ENCODE peak calls at places on chromosomes 11 and 22, in six cellular contexts. J, N, G, S, R and B are unnamed samples.

GRCh38 chr11:108781921-108782320 is 117.1 kb downstream of the DDX10 start:
- DNase-seq in J (no peak), N (no peak), G (no peak), S (no peak), R (no peak), B (no peak)

GRCh38 chr11:35138949-35139881 is at the start of gene CD44:
- DNase-seq in J (peak), N (peak), G (no peak), S (peak), R (no peak), B (peak)

GRCh38 chr22:37525073-37525745 is 6.0 kb upstream of the CARD10 start:
- DNase-seq in J (no peak), N (no peak), G (no peak), S (no peak), R (no peak), B (no peak)

GRCh38 chr11:17753153-17753552 is 18.6 kb downstream of the KCNC1 start:
- DNase-seq in J (no peak), N (no peak), G (no peak), S (no peak), R (no peak), B (no peak)

GRCh38 chr11:31366795-31367194 is 2.7 kb downstream of the DCDC1 start:
- DNase-seq in J (no peak), N (no peak), G (no peak), S (no peak), R (no peak), B (no peak)

GRCh38 chr22:45503816-45504702 is 1.4 kb downstream of the FBLN1 start:
- DNase-seq in J (peak), N (no peak), G (no peak), S (no peak), R (no peak), B (no peak)

GRCh38 chr11:130179396-130180306 is 20.1 kb downstream of the ST14 start:
- DNase-seq in J (no peak), N (no peak), G (no peak), S (no peak), R (no peak), B (no peak)

GRCh38 chr11:43547411-43547718 is 133.2 kb upstream of the HSD17B12 start:
- DNase-seq in J (peak), N (no peak), G (no peak), S (no peak), R (no peak), B (no peak)

GRCh38 chr11:95093548-95093947 is 3.9 kb downstream of the ENDOD1 start:
- DNase-seq in J (no peak), N (no peak), G (no peak), S (no peak), R (no peak), B (no peak)

GRCh38 chr11:6703247-6704063 is 20.3 kb upstream of the MRPL17 start:
- DNase-seq in J (no peak), N (no peak), G (peak), S (peak), R (no peak), B (no peak)

GRCh38 chr11:120308081-120308480 is 17.0 kb upstream of the TLCD5 start:
- DNase-seq in J (no peak), N (no peak), G (no peak), S (no peak), R (no peak), B (no peak)

GRCh38 chr11:8338138-8338537 is 74.5 kb upstream of the LMO1 start:
- DNase-seq in J (peak), N (peak), G (peak), S (peak), R (no peak), B (peak)

GRCh38 chr11:15780354-15780753 is 576.0 kb downstream of the SOX6 start:
- DNase-seq in J (no peak), N (no peak), G (no peak), S (no peak), R (no peak), B (no peak)

GRCh38 chr22:38298312-38299000 is 18.8 kb downstream of the CSNK1E start:
- DNase-seq in J (no peak), N (no peak), G (no peak), S (no peak), R (no peak), B (peak)

GRCh38 chr11:94895451-94895850 is 77.9 kb downstream of the CWC15 start:
- DNase-seq in J (no peak), N (no peak), G (no peak), S (no peak), R (no peak), B (no peak)

GRCh38 chr11:110345756-110346155 is 49.3 kb upstream of the RDX start:
- DNase-seq in J (no peak), N (no peak), G (peak), S (no peak), R (peak), B (no peak)

GRCh38 chr11:72720806-72721205 is 31.4 kb downstream of the ARAP1 start:
- DNase-seq in J (no peak), N (no peak), G (no peak), S (no peak), R (no peak), B (no peak)

GRCh38 chr22:41240377-41241132 is at the start of gene CHADL:
- DNase-seq in J (no peak), N (no peak), G (peak), S (no peak), R (no peak), B (no peak)

DNA sequence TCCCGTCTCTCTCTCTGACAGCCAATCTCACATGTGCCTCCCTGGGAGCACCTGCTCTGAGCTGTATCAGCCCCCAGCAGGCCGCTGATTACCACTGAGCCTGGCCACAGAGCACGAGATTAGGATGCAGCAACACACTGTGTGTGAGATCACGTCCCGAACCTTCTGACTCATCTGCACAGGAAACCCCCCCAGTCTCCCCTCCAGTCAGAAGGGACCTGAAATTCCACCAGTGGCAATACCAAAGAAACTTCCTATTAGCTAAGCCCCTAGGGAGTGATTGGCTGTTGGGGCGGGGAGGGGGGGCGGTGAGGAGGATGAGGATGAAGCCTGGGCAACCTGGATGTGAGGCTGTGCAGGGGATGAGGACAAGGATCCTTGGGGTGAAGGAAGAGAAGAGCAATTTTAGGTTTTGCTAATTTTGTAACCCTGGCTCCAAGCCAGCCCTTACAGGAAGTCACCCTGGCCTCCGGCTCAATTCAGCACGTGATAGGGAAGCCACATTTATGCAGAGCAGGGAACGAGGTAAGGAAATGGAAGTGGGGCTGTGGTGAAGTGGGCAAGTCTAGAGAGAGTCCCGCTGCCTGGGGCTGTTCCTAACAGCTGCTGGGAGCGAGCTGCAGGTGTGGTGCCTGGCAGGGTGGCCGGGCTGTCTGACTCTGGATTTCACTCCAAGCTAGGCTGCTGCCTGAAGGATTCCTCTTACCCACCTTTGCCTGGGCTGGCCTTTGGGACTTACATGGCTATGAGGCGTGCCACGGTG is 1.9 kb downstream of the SLC43A3 start:
- DNase-seq in J (no peak), N (peak), G (peak), S (peak), R (peak), B (peak)
- TF ChIP-seq POLR2AphosphoS5 in J (no peak), N (peak), G (no peak), S (peak), R (peak), B (no peak)

GRCh38 chr11:33946930-33947329 is 55.1 kb upstream of the LMO2 start:
- DNase-seq in J (no peak), N (no peak), G (no peak), S (no peak), R (no peak), B (no peak)
- TF ChIP-seq POLR2A in J (no peak), N (no peak), G (no peak), S (no peak), R (no peak), B (no peak)

GRCh38 chr11:128359515-128359914 is 227.8 kb downstream of the ETS1 start:
- DNase-seq in J (no peak), N (no peak), G (no peak), S (no peak), R (no peak), B (no peak)

GRCh38 chr11:128356992-128357391 is 230.4 kb downstream of the ETS1 start:
- DNase-seq in J (no peak), N (no peak), G (no peak), S (no peak), R (no peak), B (no peak)

GRCh38 chr11:128365044-128365443 is 222.3 kb downstream of the ETS1 start:
- DNase-seq in J (no peak), N (no peak), G (peak), S (peak), R (no peak), B (no peak)

GRCh38 chr11:128355558-128355957 is 231.8 kb downstream of the ETS1 start:
- DNase-seq in J (no peak), N (no peak), G (no peak), S (no peak), R (no peak), B (no peak)

GRCh38 chr11:128361451-128362020 is 225.8 kb downstream of the ETS1 start:
- DNase-seq in J (no peak), N (no peak), G (no peak), S (no peak), R (no peak), B (no peak)
- TF ChIP-seq TAF1 in J (no peak), N (no peak), G (no peak), S (no peak), R (no peak), B (no peak)

DNA sequence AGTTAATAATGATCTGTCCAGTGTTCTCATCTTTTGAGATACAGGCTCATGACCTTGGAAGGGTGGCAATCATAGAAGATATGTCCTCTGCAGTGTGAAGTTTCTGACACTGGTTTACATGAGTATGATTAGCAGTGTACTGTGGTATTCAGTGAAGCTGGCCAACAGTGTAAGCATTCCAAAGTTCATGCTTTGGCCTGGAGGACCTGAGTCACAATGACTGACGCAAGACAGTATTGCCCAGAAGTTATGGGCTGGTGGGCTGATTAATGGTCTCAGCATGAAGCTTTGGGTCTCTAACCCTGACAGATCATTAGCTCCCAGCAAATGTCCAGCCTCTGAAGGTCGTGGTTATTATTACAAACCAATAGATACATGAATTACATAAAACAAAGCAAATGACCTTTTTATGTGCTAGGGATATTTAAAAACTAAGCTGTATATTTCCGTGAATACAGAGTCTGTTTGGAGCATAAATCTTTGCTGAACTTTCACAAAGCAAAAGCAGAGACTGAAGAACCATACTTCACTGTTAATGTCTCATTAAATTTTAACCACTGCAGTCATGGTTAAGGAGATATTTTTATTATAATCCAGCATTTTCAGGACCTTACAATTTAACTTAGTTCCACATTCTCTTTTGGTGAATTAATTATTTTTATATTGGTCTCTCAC is 28.3 kb upstream of the USP47 start:
- DNase-seq in J (no peak), N (no peak), G (peak), S (peak), R (no peak), B (no peak)
- TF ChIP-seq POLR2AphosphoS5 in J (no peak), N (no peak), G (no peak), S (no peak), R (no peak), B (no peak)